ENCODE peak calls at places on chromosome 15, in five cellular contexts. One of them, this sample, is unnamed.

GRCh38 chr15:32903591-32903990 is 185.8 kb downstream of the GREM1 start:
- DNase-seq in H1: no peak
- DNase-seq in IMR-90: no peak
- DNase-seq in K562: no peak
- DNase-seq in HepG2: no peak
- DNase-seq in this sample: no peak

GRCh38 chr15:62895905-62896316 is 146.6 kb upstream of the TPM1 start:
- DNase-seq in IMR-90: peak; percentile 95
- DNase-seq in HepG2: peak; percentile 62
- DNase-seq in K562: no peak
- DNase-seq in H1: no peak
- DNase-seq in this sample: peak; percentile 94

GRCh38 chr15:87846746-87847145 is 409.8 kb downstream of the NTRK3 start:
- DNase-seq in H1: no peak
- DNase-seq in IMR-90: no peak
- DNase-seq in K562: no peak
- DNase-seq in HepG2: no peak
- DNase-seq in this sample: no peak

GRCh38 chr15:94523873-94524272 is 292.5 kb downstream of the MCTP2 start:
- DNase-seq in HepG2: no peak
- DNase-seq in IMR-90: no peak
- DNase-seq in H1: no peak
- DNase-seq in K562: no peak
- DNase-seq in this sample: no peak

GRCh38 chr15:63288342-63288741 is 10.9 kb downstream of the APH1B start:
- DNase-seq in IMR-90: no peak
- DNase-seq in HepG2: no peak
- DNase-seq in H1: no peak
- DNase-seq in K562: no peak
- DNase-seq in this sample: no peak

GRCh38 chr15:67611803-67612369 is 69.4 kb downstream of the MAP2K5 start:
- DNase-seq in HepG2: peak; percentile 79
- DNase-seq in IMR-90: peak; percentile 69
- DNase-seq in K562: no peak
- DNase-seq in H1: no peak
- DNase-seq in this sample: no peak

GRCh38 chr15:77342767-77343166 is 77.1 kb downstream of the PEAK1 start:
- DNase-seq in H1: no peak
- DNase-seq in HepG2: no peak
- DNase-seq in IMR-90: no peak
- DNase-seq in K562: no peak
- DNase-seq in this sample: no peak

GRCh38 chr15:57726411-57726810 is 19.9 kb downstream of the POLR2M start:
- DNase-seq in HepG2: no peak
- DNase-seq in H1: no peak
- DNase-seq in IMR-90: peak; percentile 53
- DNase-seq in K562: no peak
- DNase-seq in this sample: no peak

GRCh38 chr15:77027697-77028450 is 32.9 kb downstream of the PSTPIP1 start:
- DNase-seq in K562: peak; percentile 91
- DNase-seq in HepG2: no peak
- DNase-seq in H1: peak; percentile 79
- DNase-seq in IMR-90: no peak
- DNase-seq in this sample: no peak

GRCh38 chr15:77693576-77693975 is 60.9 kb upstream of the LINGO1 start:
- DNase-seq in K562: no peak
- DNase-seq in H1: no peak
- DNase-seq in HepG2: no peak
- DNase-seq in IMR-90: no peak
- DNase-seq in this sample: no peak

GRCh38 chr15:47339800-47340575 is 377.3 kb upstream of the SEMA6D start:
- DNase-seq in H1: no peak
- DNase-seq in HepG2: no peak
- DNase-seq in K562: no peak
- DNase-seq in IMR-90: peak; percentile 2
- DNase-seq in this sample: no peak

GRCh38 chr15:101156509-101157159 is 95.2 kb downstream of the CHSY1 start:
- DNase-seq in IMR-90: peak; percentile 56
- DNase-seq in H1: no peak
- DNase-seq in K562: no peak
- DNase-seq in HepG2: no peak
- DNase-seq in this sample: no peak

GRCh38 chr15:35170216-35170615 is 85.1 kb upstream of the NANOGP8 start:
- DNase-seq in K562: no peak
- DNase-seq in H1: no peak
- DNase-seq in IMR-90: peak; percentile 68
- DNase-seq in HepG2: no peak
- DNase-seq in this sample: no peak

GRCh38 chr15:26852980-26853379 is 13.9 kb upstream of the GABRA5 start:
- DNase-seq in IMR-90: no peak
- DNase-seq in H1: no peak
- DNase-seq in HepG2: no peak
- DNase-seq in K562: no peak
- DNase-seq in this sample: no peak

GRCh38 chr15:77059761-77060345 is 11.1 kb downstream of the TSPAN3 start:
- DNase-seq in HepG2: no peak
- DNase-seq in K562: no peak
- DNase-seq in IMR-90: peak; percentile 15
- DNase-seq in H1: no peak
- DNase-seq in this sample: no peak

DNA sequence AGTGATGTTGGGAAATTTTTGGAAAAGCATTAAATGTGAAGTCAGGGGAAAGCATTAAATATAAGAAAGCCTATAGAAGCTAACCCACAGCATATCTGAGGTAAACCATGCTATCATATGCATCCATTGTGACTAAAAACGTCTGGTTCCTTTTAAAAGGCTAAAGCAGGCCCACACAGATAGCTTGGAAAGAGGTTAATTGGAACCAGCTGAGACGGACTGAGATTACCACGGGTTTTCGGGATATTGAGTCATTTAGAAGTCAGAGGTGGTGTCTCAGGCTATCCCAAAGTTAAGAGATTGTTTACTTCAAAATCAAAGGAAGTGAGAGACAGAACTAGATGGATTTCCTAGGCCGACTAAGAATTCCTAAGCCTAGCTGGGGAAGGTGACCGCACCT is 78.1 kb downstream of the CYP19A1 start:
- DNase-seq in H1: no peak
- DNase-seq in HepG2: no peak
- DNase-seq in K562: no peak
- DNase-seq in IMR-90: peak; percentile 8
- DNase-seq in this sample: no peak
- TF ChIP-seq MAFK in H1: no peak
- TF ChIP-seq MAFK in HepG2: no peak
- TF ChIP-seq MAFK in K562: no peak
- TF ChIP-seq MAFK in IMR-90: no peak
- TF ChIP-seq MAFK in this sample: no peak

GRCh38 chr15:98025237-98025636 is 64.7 kb downstream of the ARRDC4 start:
- DNase-seq in IMR-90: peak; percentile 0
- DNase-seq in HepG2: no peak
- DNase-seq in H1: no peak
- DNase-seq in K562: no peak
- DNase-seq in this sample: no peak
- TF ChIP-seq MAFK in IMR-90: no peak
- TF ChIP-seq MAFK in HepG2: no peak
- TF ChIP-seq MAFK in H1: no peak
- TF ChIP-seq MAFK in K562: no peak
- TF ChIP-seq MAFK in this sample: no peak

DNA sequence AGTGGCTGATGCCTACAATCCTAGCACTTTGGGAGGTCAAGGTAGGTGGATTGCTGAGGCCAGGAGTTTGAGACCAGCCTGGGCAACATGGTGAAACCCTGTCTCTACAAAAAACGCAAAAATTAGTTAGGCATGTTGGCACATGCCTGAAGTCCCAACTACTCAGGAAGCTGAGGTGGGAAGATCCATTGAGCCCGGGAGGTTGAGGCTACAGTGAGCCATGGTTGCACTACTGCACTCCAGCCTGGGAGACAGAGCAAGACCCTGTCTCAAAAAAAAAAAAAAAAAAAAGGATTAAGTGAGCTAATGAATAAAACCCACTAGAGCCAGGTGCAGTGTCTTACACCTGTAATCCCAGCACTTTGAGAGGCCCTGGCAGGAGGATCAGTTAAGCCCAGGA is 6.7 kb upstream of the SEC11A start:
- DNase-seq in HepG2: no peak
- DNase-seq in H1: no peak
- DNase-seq in K562: no peak
- DNase-seq in IMR-90: no peak
- DNase-seq in this sample: no peak
- TF ChIP-seq MAFK in HepG2: no peak
- TF ChIP-seq MAFK in H1: no peak
- TF ChIP-seq MAFK in K562: no peak
- TF ChIP-seq MAFK in IMR-90: no peak
- TF ChIP-seq MAFK in this sample: no peak

GRCh38 chr15:29822100-29822684 is at the start of gene TJP1:
- DNase-seq in H1: peak; percentile 86
- DNase-seq in HepG2: peak; percentile 39
- DNase-seq in IMR-90: peak; percentile 74
- DNase-seq in K562: peak; percentile 88
- DNase-seq in this sample: peak; percentile 84

GRCh38 chr15:29820802-29821160 is 1.5 kb downstream of the TJP1 start:
- DNase-seq in H1: no peak
- DNase-seq in HepG2: no peak
- DNase-seq in K562: no peak
- DNase-seq in IMR-90: peak; percentile 15
- DNase-seq in this sample: no peak

GRCh38 chr15:29821416-29822099 is 710 bp downstream of the TJP1 start:
- DNase-seq in IMR-90: peak; percentile 85
- DNase-seq in K562: peak; percentile 64
- DNase-seq in HepG2: peak; percentile 74
- DNase-seq in H1: peak; percentile 79
- DNase-seq in this sample: peak; percentile 89

GRCh38 chr15:29825205-29825604 is 2.9 kb upstream of the TJP1 start:
- DNase-seq in IMR-90: no peak
- DNase-seq in K562: no peak
- DNase-seq in HepG2: no peak
- DNase-seq in H1: no peak
- DNase-seq in this sample: no peak

DNA sequence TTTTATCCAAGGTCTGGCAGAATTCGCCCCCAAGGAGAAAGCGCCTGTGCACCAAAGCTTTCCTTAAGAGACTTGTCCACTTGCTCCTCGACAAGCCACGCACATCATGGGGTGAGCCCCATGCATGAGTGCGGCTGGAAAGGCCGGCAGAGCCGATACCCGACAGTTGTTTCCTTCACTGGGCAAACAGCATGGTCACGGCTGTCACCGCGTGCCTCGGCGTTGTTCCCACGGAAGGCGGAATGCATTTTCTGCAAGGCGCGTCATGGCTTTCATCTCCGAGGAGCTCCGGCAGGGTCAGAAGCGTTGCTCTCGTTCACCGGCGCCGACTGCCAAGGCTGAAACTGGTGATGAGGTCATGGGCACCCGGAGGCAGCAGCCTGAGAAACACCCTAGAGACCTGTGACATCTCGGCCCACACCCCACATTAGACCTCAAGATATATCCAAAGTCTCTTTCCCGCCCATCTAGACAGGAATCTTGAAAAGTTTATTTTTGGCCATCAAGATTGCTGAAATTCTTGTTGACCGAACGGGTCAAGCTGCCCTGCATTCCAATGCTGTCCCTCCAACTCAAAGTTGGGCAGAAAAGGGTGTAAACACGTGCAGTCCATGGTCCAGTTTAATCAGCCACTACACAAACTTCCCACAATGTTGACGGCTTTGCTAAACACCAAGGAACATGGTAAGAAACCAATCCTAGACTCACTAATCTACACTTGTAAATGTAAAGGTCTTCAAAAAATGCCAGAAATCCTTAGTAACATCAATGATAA is 604 bp upstream of the TJP1 start:
- DNase-seq in IMR-90: peak; percentile 83
- DNase-seq in H1: no peak
- DNase-seq in K562: no peak
- DNase-seq in HepG2: peak; percentile 66
- DNase-seq in this sample: peak; percentile 65
- TF ChIP-seq MAFK in IMR-90: no peak
- TF ChIP-seq MAFK in H1: no peak
- TF ChIP-seq MAFK in K562: no peak
- TF ChIP-seq MAFK in HepG2: no peak
- TF ChIP-seq MAFK in this sample: no peak

DNA sequence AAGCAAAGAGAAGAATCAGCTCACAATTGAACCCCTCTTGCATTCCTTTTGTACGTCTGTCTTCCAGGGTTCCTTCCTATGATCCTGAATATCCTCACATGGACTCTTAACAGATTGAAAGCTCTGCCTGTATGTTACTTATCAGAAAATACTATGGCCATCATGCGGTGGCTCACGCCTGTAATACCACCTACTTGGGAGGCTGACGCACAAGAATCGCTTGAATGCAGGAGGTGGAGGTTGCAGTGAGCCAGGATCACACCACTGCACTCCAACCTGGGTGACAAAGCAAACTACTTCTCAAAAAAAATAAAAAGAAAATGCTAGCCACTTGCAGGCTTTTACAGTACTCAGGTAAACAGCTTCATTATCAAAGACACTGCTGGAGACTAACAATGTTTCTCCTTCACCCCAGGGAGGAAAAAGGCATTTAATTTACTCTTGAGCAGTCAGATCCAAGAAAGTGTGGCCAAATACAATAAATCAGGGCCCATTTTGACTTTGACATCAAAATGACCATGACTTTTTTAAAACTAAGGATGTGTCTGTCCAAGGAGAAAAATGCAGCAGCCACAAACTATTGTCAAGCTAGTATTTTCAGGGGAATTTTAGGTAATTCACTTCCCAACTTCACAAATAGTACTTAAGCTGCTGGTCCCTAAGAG is 27.3 kb downstream of the NPTN start:
- DNase-seq in H1: no peak
- DNase-seq in IMR-90: no peak
- DNase-seq in K562: no peak
- DNase-seq in HepG2: no peak
- DNase-seq in this sample: no peak
- TF ChIP-seq MAFK in H1: no peak
- TF ChIP-seq MAFK in IMR-90: no peak
- TF ChIP-seq MAFK in K562: no peak
- TF ChIP-seq MAFK in HepG2: no peak
- TF ChIP-seq MAFK in this sample: no peak

GRCh38 chr15:25684521-25685215 is 178.5 kb downstream of the ATP10A start:
- DNase-seq in HepG2: no peak
- DNase-seq in H1: no peak
- DNase-seq in IMR-90: peak; percentile 80
- DNase-seq in K562: no peak
- DNase-seq in this sample: no peak
- TF ChIP-seq MAFK in HepG2: no peak
- TF ChIP-seq MAFK in H1: no peak
- TF ChIP-seq MAFK in IMR-90: no peak
- TF ChIP-seq MAFK in K562: no peak
- TF ChIP-seq MAFK in this sample: no peak